ENCODE peak calls at places on chromosomes 4 and X, in four cellular contexts. O is H1, T is IMR-90, M is mesendoderm. V is an unnamed sample.

GRCh38 chrX:20968996-20969395 is 405.2 kb upstream of the CNKSR2 start:
- DNase-seq in M (no peak), O (no peak), T (no peak), V (no peak)

GRCh38 chr4:76087007-76087769 is 12.7 kb downstream of the ART3 start:
- DNase-seq in T (peak; percentile 61), O (peak; percentile 64), M (peak; percentile 91), V (peak; percentile 78)

GRCh38 chr4:41102360-41103092 is 111.8 kb downstream of the APBB2 start:
- DNase-seq in O (no peak), M (no peak), T (no peak), V (no peak)

GRCh38 chr4:180909279-180909678 is 1333.9 kb upstream of the TENM3 start:
- DNase-seq in M (peak; percentile 79), T (peak; percentile 22), O (peak; percentile 62), V (peak; percentile 69)

GRCh38 chr4:77618383-77619241 is 13.0 kb downstream of the CXCL13 start:
- DNase-seq in M (peak; percentile 89), T (peak; percentile 58), O (peak; percentile 83), V (peak; percentile 88)

GRCh38 chrX:55107262-55107661 is 18.4 kb downstream of the PAGE2 start:
- DNase-seq in T (no peak), M (no peak), O (no peak), V (no peak)

GRCh38 chrX:31070057-31070468 is 1.8 kb downstream of the FTHL17 start:
- DNase-seq in M (no peak), O (no peak), T (no peak), V (no peak)

GRCh38 chrX:1261285-1261684 is 7.3 kb upstream of the CSF2RA start:
- DNase-seq in M (peak; percentile 28), O (peak; percentile 62), T (no peak), V (peak; percentile 50)

GRCh38 chrX:105117621-105118020 is 102.9 kb downstream of the TEX13A start:
- DNase-seq in M (no peak), T (no peak), O (no peak), V (no peak)

GRCh38 chr4:176967586-176967985 is 174.9 kb upstream of the VEGFC start:
- DNase-seq in O (no peak), M (peak; percentile 37), T (no peak), V (peak; percentile 35)

GRCh38 chr4:85452073-85452764 is 22.7 kb upstream of the ARHGAP24 start:
- DNase-seq in T (no peak), O (no peak), M (no peak), V (no peak)

GRCh38 chr4:6987566-6987920 is 55.6 kb upstream of the TADA2B start:
- DNase-seq in T (peak; percentile 37), O (no peak), M (peak; percentile 82), V (no peak)

GRCh38 chrX:18931972-18932371 is 51.9 kb downstream of the PHKA2 start:
- DNase-seq in T (peak; percentile 30), M (peak; percentile 30), O (no peak), V (no peak)

GRCh38 chr4:80615099-80615498 is 279.6 kb downstream of the CFAP299 start:
- DNase-seq in M (no peak), O (no peak), T (no peak), V (no peak)

GRCh38 chr4:73976716-73977115 is 5.1 kb downstream of the PF4 start:
- DNase-seq in M (no peak), T (peak; percentile 13), O (no peak), V (no peak)

GRCh38 chr4:124028172-124028571 is 631.6 kb downstream of the SPRY1 start:
- DNase-seq in T (peak; percentile 7), O (no peak), M (no peak), V (no peak)

GRCh38 chr4:112058433-112058832 is 86.8 kb upstream of the FAM241A start:
- DNase-seq in O (no peak), M (no peak), T (peak; percentile 14), V (no peak)

GRCh38 chrX:44223150-44223549 is 120.3 kb downstream of the EFHC2 start:
- DNase-seq in M (no peak), O (no peak), T (peak; percentile 38), V (no peak)

GRCh38 chr4:152937535-152938236 is 1.6 kb downstream of the FHDC1 start:
- DNase-seq in O (peak; percentile 63), T (peak; percentile 21), M (no peak), V (no peak)

GRCh38 chr4:128256539-128256938 is 31.1 kb downstream of the PGRMC2 start:
- DNase-seq in O (no peak), T (no peak), M (no peak), V (no peak)

GRCh38 chrX:67599532-67599931 is 55.7 kb downstream of the AR start:
- DNase-seq in T (no peak), O (no peak), M (no peak), V (no peak)

GRCh38 chr4:8304827-8305695 is 35.5 kb downstream of the HTRA3 start:
- DNase-seq in M (no peak), T (no peak), O (peak; percentile 31), V (no peak)

GRCh38 chr4:156523492-156523891 is 448.1 kb downstream of the PDGFC start:
- DNase-seq in M (no peak), T (no peak), O (no peak), V (no peak)

GRCh38 chr4:158371158-158371557 is 150.5 kb upstream of the RXFP1 start:
- DNase-seq in T (peak; percentile 65), O (no peak), M (no peak), V (no peak)

GRCh38 chrX:136055651-136056221 is 70.5 kb downstream of the SLC9A6 start:
- DNase-seq in O (no peak), M (no peak), T (peak; percentile 82), V (no peak)

GRCh38 chr4:137623013-137623412 is 90.7 kb upstream of the PCDH18 start:
- DNase-seq in T (no peak), M (no peak), O (no peak), V (no peak)

GRCh38 chr4:167100120-167100519 is 134.2 kb downstream of the SPOCK3 start:
- DNase-seq in M (peak; percentile 13), T (no peak), O (no peak), V (no peak)

GRCh38 chr4:25080571-25080970 is 49.8 kb upstream of the LGI2 start:
- DNase-seq in O (no peak), T (no peak), M (no peak), V (no peak)

GRCh38 chr4:126758493-126758892 is 874.3 kb upstream of the INTU start:
- DNase-seq in T (no peak), M (no peak), O (no peak), V (no peak)

GRCh38 chr4:123120473-123120872 is 198.1 kb upstream of the NUDT6 start:
- DNase-seq in O (no peak), M (no peak), T (peak; percentile 86), V (no peak)

GRCh38 chr4:6377626-6378492 is 94.6 kb downstream of the PPP2R2C start:
- DNase-seq in T (no peak), M (no peak), O (no peak), V (no peak)

GRCh38 chrX:153487590-153488071 is 7.1 kb upstream of the BGN start:
- DNase-seq in O (no peak), M (no peak), T (no peak), V (no peak)

GRCh38 chr4:173448557-173448918 is 49.6 kb upstream of the SCRG1 start:
- DNase-seq in T (peak; percentile 33), M (no peak), O (no peak), V (no peak)

GRCh38 chr4:163540977-163541376 is 46.5 kb downstream of the TMA16 start:
- DNase-seq in O (no peak), M (no peak), T (peak; percentile 95), V (no peak)

GRCh38 chr4:70863099-70863790 is 23.6 kb upstream of the GRSF1 start:
- DNase-seq in T (no peak), M (no peak), O (no peak), V (no peak)

GRCh38 chr4:70873216-70873615 is 29.0 kb upstream of the MOB1B start:
- DNase-seq in T (no peak), O (no peak), M (no peak), V (no peak)

GRCh38 chr4:70874268-70875156 is 27.7 kb upstream of the MOB1B start:
- DNase-seq in T (no peak), M (no peak), O (no peak), V (no peak)

DNA sequence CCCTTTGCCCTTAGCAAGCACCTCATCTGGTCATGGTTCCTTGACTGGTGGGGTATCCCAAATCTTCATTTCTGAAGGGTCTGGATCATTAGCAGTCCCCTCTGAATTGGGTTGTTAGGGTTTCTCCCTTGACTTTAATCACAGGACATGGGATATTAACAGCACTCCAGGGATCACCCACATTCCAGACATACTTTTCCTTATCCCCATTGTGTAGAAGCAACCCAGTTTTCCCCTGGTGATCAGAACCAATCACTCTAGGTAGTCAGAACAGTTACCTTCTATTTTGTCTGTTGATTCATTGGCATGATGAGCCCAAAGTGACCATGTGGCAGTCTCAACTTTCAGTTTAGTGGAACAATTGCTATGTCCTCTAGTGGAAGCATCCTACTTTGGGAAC is 29.1 kb upstream of the GRSF1 start:
- DNase-seq in O (no peak), T (no peak), M (peak; percentile 20), V (no peak)
- H4K5ac ChIP-seq in O (no peak overlapping the region), T (no peak overlapping the region), M (no peak overlapping the region), V (no peak overlapping the region)

DNA sequence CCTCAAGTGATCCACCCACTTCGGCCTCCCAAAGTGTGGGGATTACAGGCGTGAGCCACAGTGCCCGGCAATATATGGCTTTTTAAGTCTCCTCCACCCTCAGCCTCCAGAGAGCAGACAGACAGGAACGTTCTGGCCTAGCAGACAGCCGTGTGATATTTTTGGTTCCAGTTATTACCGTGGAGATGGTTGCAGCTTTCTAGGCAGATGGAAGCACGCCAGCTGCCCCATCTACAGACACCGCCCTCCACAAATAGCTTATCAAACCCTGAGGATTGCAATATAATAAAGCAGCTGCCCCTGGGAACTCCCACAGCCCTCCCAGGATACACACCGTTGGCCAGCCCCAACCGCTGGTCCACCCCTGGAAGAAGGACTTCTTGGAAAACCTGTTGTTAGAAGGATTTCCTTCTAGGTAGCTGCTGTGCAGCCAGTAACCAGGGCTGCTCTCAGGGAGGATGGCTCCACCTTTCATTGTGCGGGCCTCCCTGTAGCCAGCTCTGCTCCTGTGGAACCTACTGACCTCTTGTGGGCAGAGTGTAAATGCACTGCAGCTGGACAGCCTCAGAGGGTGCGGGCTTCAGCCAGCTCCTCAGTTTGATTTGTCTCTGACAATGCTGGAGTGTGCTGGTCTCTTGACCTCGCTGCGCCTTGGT is 44.0 kb downstream of the SLC25A5 start:
- DNase-seq in O (no peak), T (peak; percentile 66), M (peak; percentile 81), V (peak; percentile 79)
- H3K27ac ChIP-seq in O (no peak overlapping the region), T (no peak overlapping the region), M (no peak overlapping the region), V (no peak overlapping the region)

DNA sequence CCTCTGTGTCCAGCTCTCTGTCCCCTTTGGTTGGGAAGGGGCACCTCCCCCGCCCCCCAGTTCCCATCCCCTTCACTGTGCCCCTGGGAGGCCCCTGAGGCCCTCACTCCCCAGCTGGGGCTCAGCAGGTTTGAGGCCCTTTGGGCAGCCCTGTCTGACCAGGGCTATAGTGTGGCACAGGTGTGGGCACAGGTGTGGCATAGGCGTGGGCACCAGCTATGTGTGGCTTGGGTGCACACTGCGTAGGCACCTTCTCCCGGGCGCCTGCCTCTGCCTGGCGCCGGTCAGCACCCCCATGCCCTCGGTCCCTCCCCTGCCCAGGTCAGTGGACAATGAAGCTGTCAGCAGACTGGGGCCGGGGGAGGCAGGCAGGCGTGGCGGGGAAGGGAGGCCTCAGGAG is 7.5 kb upstream of the FGFR3 start:
- DNase-seq in T (no peak), M (no peak), O (no peak), V (no peak)
- H3K23ac ChIP-seq in T (no peak overlapping the region), M (no peak overlapping the region), O (no peak overlapping the region), V (no peak overlapping the region)

DNA sequence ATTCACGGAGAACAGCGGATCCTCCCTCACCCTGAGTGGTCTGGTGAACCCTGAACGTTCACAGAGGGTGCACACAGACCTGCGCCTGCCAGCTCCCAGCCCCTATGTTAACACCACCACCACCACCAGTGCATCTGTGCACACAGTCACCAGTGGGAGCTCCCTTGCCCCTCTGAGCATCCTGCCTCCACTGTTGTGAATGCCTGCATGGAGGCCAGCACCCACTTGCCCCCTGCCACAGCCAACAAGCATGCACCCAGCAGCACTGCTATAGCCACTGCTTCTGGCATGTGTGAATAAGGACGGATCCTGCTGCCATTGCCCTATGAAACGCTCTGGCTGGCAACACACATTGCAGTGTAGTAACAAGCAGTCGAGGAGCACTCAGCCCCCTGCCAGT is 29.1 kb upstream of the PWWP3B start:
- DNase-seq in M (no peak), T (no peak), O (no peak), V (no peak)
- H4K5ac ChIP-seq in M (no peak overlapping the region), T (no peak overlapping the region), O (no peak overlapping the region), V (no peak overlapping the region)